ENCODE peak calls at places on chromosomes 2 and 18, in five cellular contexts. D is GM12892, P is thyroid gland, Y is ovary, M is A549. X is an unnamed sample.

GRCh38 chr2:64735504-64735903 is 81.8 kb upstream of the SERTAD2 start:
- DNase-seq in D (no peak), M (no peak), Y (no peak), P (no peak), X (no peak)

GRCh38 chr2:151753540-151753939 is 19.3 kb upstream of the NEB start:
- DNase-seq in D (no peak), P (no peak), Y (no peak), M (no peak), X (no peak)

GRCh38 chr2:191637182-191638078 is 40.5 kb upstream of the NABP1 start:
- DNase-seq in P (no peak), D (no peak), M (peak; percentile 51), Y (no peak), X (no peak)

GRCh38 chr2:196291418-196291817 is 120.0 kb upstream of the STK17B start:
- DNase-seq in Y (no peak), M (no peak), P (peak; percentile 19), D (no peak), X (no peak)

GRCh38 chr2:160492401-160493226 is 993 bp downstream of the RBMS1 start:
- DNase-seq in D (no peak), M (peak; percentile 58), Y (peak; percentile 85), P (peak; percentile 80), X (peak; percentile 64)

GRCh38 chr18:668263-668662 is 10.8 kb downstream of the TYMS start:
- DNase-seq in M (no peak), D (no peak), P (no peak), Y (no peak), X (no peak)

GRCh38 chr2:25252291-25253152 is 84.1 kb upstream of the POMC start:
- DNase-seq in Y (peak; percentile 89), D (peak; percentile 79), P (peak; percentile 80), M (peak; percentile 55), X (peak; percentile 60)

GRCh38 chr2:112483047-112483473 is 1.1 kb downstream of the TTL start:
- DNase-seq in Y (no peak), M (peak; percentile 77), D (no peak), P (peak; percentile 8), X (no peak)

GRCh38 chr18:41751161-41751560 is 203.9 kb upstream of the PIK3C3 start:
- DNase-seq in P (no peak), D (no peak), Y (no peak), M (no peak), X (no peak)

GRCh38 chr18:71398530-71398929 is 1109.7 kb downstream of the SOCS6 start:
- DNase-seq in D (no peak), M (peak; percentile 3), P (no peak), Y (no peak), X (no peak)

GRCh38 chr2:48508461-48509124 is 21.4 kb upstream of the STON1 start:
- DNase-seq in M (no peak), Y (no peak), P (no peak), D (no peak), X (peak; percentile 37)

GRCh38 chr2:60306231-60306861 is 247.1 kb downstream of the BCL11A start:
- DNase-seq in D (no peak), Y (no peak), M (no peak), P (no peak), X (peak; percentile 21)

GRCh38 chr18:76391038-76391437 is 104.0 kb downstream of the ZNF516 start:
- DNase-seq in D (no peak), P (no peak), M (no peak), Y (no peak), X (no peak)

GRCh38 chr2:42840760-42841159 is 48.4 kb upstream of the HAAO start:
- DNase-seq in P (no peak), Y (no peak), D (no peak), M (no peak), X (no peak)

GRCh38 chr2:226467633-226468032 is 332.0 kb downstream of the IRS1 start:
- DNase-seq in D (no peak), Y (no peak), M (no peak), P (no peak), X (no peak)

GRCh38 chr2:235605306-235605998 is 111.6 kb downstream of the AGAP1 start:
- DNase-seq in D (no peak), P (peak; percentile 60), Y (peak; percentile 84), M (peak; percentile 34), X (peak; percentile 58)

GRCh38 chr2:55961318-55961911 is 37.8 kb upstream of the EFEMP1 start:
- DNase-seq in P (no peak), Y (no peak), M (peak; percentile 76), D (no peak), X (peak; percentile 33)

GRCh38 chr2:52365946-52366345 is 1334.0 kb upstream of the NRXN1 start:
- DNase-seq in D (no peak), M (no peak), P (no peak), Y (no peak), X (no peak)

GRCh38 chr2:105655244-105655643 is 89.5 kb upstream of the NCK2 start:
- DNase-seq in D (no peak), P (no peak), Y (no peak), M (no peak), X (no peak)

GRCh38 chr2:40384714-40385113 is 67.2 kb downstream of the SLC8A1 start:
- DNase-seq in Y (no peak), D (no peak), M (no peak), P (no peak), X (no peak)

GRCh38 chr2:145402706-145403277 is 882.9 kb upstream of the ZEB2 start:
- DNase-seq in Y (no peak), M (no peak), P (no peak), D (no peak), X (no peak)

GRCh38 chr2:189149981-189150380 is 29.6 kb downstream of the COL5A2 start:
- DNase-seq in D (no peak), P (no peak), Y (no peak), M (peak; percentile 54), X (no peak)

GRCh38 chr2:234399451-234400246 is 97.2 kb downstream of the ARL4C start:
- DNase-seq in D (no peak), Y (no peak), M (no peak), P (no peak), X (no peak)
- TF ChIP-seq POLR2A in D (no peak), Y (no peak), M (no peak), P (no peak), X (no peak)

GRCh38 chr18:48161201-48161910 is 230.9 kb upstream of the SMAD2 start:
- DNase-seq in Y (peak; percentile 95), D (peak; percentile 69), M (peak; percentile 49), P (peak; percentile 81), X (peak; percentile 79)
- TF ChIP-seq POLR2A in Y (peak; percentile 53), D (no peak), M (peak; percentile 59), P (no peak), X (no peak)

GRCh38 chr18:60755134-60755533 is 382.6 kb upstream of the MC4R start:
- DNase-seq in P (no peak), D (no peak), M (no peak), Y (no peak), X (no peak)
- TF ChIP-seq POLR2A in P (no peak), D (no peak), M (no peak), Y (no peak), X (no peak)

DNA sequence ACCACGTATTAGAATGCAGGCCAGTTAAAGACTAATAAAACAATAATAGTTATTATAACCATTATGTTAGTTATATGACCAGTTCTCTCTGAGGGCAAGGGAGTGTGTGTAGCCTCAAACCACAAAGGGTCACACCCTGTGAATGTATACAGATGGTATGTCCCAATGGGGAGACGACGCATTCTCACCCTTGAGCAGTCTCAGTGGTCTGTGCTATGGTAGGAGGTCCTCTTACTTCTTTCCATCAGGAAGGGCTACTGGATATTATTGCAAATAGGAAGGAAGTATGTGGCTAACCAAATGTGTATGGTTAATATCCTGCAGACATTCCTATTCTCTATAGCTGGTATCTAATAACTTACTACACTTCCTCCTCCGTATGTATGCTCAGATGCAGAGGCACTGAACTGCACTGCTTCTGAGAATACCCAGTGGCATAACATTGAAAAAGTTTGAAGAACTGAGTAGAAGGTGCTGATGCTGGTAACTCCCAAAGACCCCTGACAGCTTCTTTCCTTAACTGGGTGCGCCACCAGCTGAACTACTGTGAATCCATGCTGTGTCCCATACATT is 306.7 kb upstream of the CCDC68 start:
- DNase-seq in P (no peak), M (no peak), D (no peak), Y (no peak), X (no peak)
- TF ChIP-seq POLR2A in P (no peak), M (no peak), D (no peak), Y (no peak), X (no peak)

GRCh38 chr2:237904806-237905599 is 45.6 kb downstream of the RAMP1 start:
- DNase-seq in D (no peak), Y (peak; percentile 60), M (no peak), P (no peak), X (no peak)
- TF ChIP-seq POLR2A in D (no peak), Y (no peak), M (no peak), P (no peak), X (no peak)

DNA sequence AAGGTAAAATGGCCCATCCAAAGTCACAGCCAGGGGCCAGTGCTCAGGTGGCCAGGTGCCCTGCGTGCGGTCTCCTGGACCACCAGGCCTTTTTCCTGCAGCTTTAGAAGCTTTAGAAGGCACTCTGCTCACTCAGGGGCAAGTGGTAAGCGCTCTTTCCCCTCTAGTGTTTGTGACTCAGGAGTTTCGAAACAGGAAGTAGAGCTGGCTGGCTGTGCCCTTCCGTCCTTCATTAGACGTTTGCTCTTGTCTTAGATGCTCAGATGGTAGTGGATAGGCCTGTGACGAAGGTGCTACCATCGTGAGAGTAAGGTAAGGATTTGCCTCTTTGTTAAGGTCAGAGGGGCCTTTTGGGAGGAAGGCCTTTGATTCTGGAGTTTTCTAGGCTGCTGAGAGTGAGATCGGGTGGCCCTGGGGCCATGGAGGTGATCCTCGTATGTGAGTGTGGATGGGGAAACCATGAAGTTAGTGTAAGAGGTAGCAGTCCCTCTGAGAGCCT is at the start of gene CASP8:
- DNase-seq in M (peak; percentile 37), P (no peak), D (no peak), Y (no peak), X (no peak)
- TF ChIP-seq POLR2A in M (no peak), P (no peak), D (peak; percentile 76), Y (no peak), X (peak; percentile 36)

GRCh38 chr2:128306931-128307460 is 11.7 kb downstream of the HS6ST1 start:
- DNase-seq in M (no peak), D (no peak), Y (peak; percentile 47), P (peak; percentile 1), X (peak; percentile 12)
- TF ChIP-seq POLR2A in M (no peak), D (no peak), Y (no peak), P (no peak), X (no peak)

DNA sequence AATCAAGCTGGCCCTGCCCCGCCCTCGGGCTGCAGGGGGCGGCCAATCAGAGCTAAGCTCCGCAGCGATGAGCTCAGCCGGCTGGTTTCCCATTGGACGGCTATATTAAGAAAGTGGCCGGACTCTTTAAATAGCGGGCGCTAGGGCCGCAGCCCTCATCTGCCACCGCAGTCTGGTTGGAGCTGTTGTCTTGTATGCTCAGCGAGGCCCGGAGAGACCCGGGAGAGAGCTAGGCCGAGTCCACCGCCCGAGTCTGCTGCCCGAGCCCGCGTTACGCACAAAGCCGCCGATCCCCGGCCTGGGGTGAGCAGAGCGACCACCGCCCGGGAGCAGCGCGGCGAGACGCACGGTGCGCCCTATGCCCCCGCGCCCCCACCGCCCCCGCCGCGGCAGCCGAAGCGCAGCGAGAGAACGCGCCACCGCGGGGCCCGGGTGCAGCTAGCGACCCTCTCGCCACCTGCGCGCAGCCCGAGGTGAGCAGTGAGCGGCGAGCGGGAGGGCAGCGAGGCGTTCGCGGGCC is at the start of gene RHOB:
- DNase-seq in D (peak; percentile 99), P (peak; percentile 98), M (peak; percentile 99), Y (peak; percentile 98), X (peak; percentile 99)
- TF ChIP-seq POLR2A in D (peak; percentile 99), P (peak; percentile 98), M (peak; percentile 99), Y (peak; percentile 99), X (peak; percentile 100)

X was measured in body of pancreas.